ENCODE peak calls at places on chromosomes 5 and 9, in four cellular contexts. C is H54, A is mesendoderm, D is upper lobe of right lung. T is an unnamed sample.

GRCh38 chr5:62460578-62460983 is 48.0 kb downstream of the IPO11 start:
- DNase-seq in C (no peak), A (peak), D (no peak), T (no peak)

GRCh38 chr9:104553261-104553660 is 15.7 kb upstream of the OR13C8 start:
- DNase-seq in C (no peak), A (no peak), D (no peak), T (no peak)

GRCh38 chr9:11257992-11258391 is 645.2 kb upstream of the PTPRD start:
- DNase-seq in C (no peak), A (peak), D (no peak), T (no peak)

GRCh38 chr5:116559673-116560164 is 14.9 kb downstream of the SEMA6A start:
- DNase-seq in C (no peak), A (peak), D (no peak), T (no peak)

GRCh38 chr5:34598177-34598794 is 57.8 kb upstream of the RAI14 start:
- DNase-seq in C (peak), A (no peak), D (no peak), T (no peak)

GRCh38 chr9:77019010-77019809 is at the start of gene FOXB2:
- DNase-seq in C (no peak), A (peak), D (no peak), T (no peak)

GRCh38 chr9:128819716-128820664 is 1.7 kb downstream of the ENDOG start:
- DNase-seq in C (no peak), A (peak), D (no peak), T (peak)

GRCh38 chr9:133704711-133705181 is 33.4 kb downstream of the SARDH start:
- DNase-seq in C (no peak), A (no peak), D (peak), T (peak)

GRCh38 chr5:2763533-2763794 is 12.0 kb upstream of the IRX2 start:
- DNase-seq in C (no peak), A (no peak), D (no peak), T (no peak)